ENCODE peak calls at places on chromosomes 16 and 17, in five cellular contexts. One of them, this sample, is unnamed.

GRCh38 chr16:87653234-87653633 is 50.9 kb downstream of the JPH3 start:
- DNase-seq in mucosa of gallbladder: no peak
- DNase-seq in effector memory CD8-positive, alpha-beta T cell: no peak
- DNase-seq in hypothalamus: no peak
- DNase-seq in sciatic nerve: no peak
- DNase-seq in this sample: no peak

GRCh38 chr16:50313596-50314483 is 47.5 kb downstream of the ADCY7 start:
- DNase-seq in effector memory CD8-positive, alpha-beta T cell: no peak
- DNase-seq in mucosa of gallbladder: peak
- DNase-seq in hypothalamus: peak
- DNase-seq in sciatic nerve: no peak
- DNase-seq in this sample: peak

GRCh38 chr16:30348113-30348512 is 7.0 kb downstream of the CD2BP2 start:
- DNase-seq in effector memory CD8-positive, alpha-beta T cell: no peak
- DNase-seq in hypothalamus: no peak
- DNase-seq in sciatic nerve: no peak
- DNase-seq in mucosa of gallbladder: no peak
- DNase-seq in this sample: no peak

GRCh38 chr17:40548982-40549680 is 16.1 kb downstream of the CCR7 start:
- DNase-seq in mucosa of gallbladder: peak
- DNase-seq in hypothalamus: no peak
- DNase-seq in effector memory CD8-positive, alpha-beta T cell: no peak
- DNase-seq in sciatic nerve: peak
- DNase-seq in this sample: peak

GRCh38 chr17:11598274-11599221 is at the start of gene DNAH9:
- DNase-seq in mucosa of gallbladder: peak
- DNase-seq in sciatic nerve: peak
- DNase-seq in effector memory CD8-positive, alpha-beta T cell: no peak
- DNase-seq in hypothalamus: peak
- DNase-seq in this sample: peak

GRCh38 chr17:68353121-68353521 is 61.8 kb downstream of the ARSG start:
- DNase-seq in effector memory CD8-positive, alpha-beta T cell: peak
- DNase-seq in hypothalamus: no peak
- DNase-seq in mucosa of gallbladder: no peak
- DNase-seq in sciatic nerve: no peak
- DNase-seq in this sample: no peak

GRCh38 chr16:88938933-88939813 is 37.8 kb downstream of the CBFA2T3 start:
- DNase-seq in sciatic nerve: no peak
- DNase-seq in effector memory CD8-positive, alpha-beta T cell: no peak
- DNase-seq in mucosa of gallbladder: no peak
- DNase-seq in hypothalamus: no peak
- DNase-seq in this sample: peak

GRCh38 chr16:30085820-30086219 is 5.9 kb downstream of the TBX6 start:
- DNase-seq in mucosa of gallbladder: no peak
- DNase-seq in hypothalamus: no peak
- DNase-seq in sciatic nerve: no peak
- DNase-seq in effector memory CD8-positive, alpha-beta T cell: no peak
- DNase-seq in this sample: no peak

GRCh38 chr17:27458524-27458908 is 2.3 kb downstream of the KSR1 start:
- DNase-seq in hypothalamus: no peak
- DNase-seq in effector memory CD8-positive, alpha-beta T cell: no peak
- DNase-seq in mucosa of gallbladder: no peak
- DNase-seq in sciatic nerve: no peak
- DNase-seq in this sample: no peak

GRCh38 chr17:49471089-49471683 is 23.9 kb upstream of the NGFR start:
- DNase-seq in effector memory CD8-positive, alpha-beta T cell: no peak
- DNase-seq in hypothalamus: peak
- DNase-seq in mucosa of gallbladder: no peak
- DNase-seq in sciatic nerve: no peak
- DNase-seq in this sample: no peak

GRCh38 chr16:54285414-54286066 is 1.0 kb downstream of the IRX3 start:
- DNase-seq in hypothalamus: peak
- DNase-seq in mucosa of gallbladder: no peak
- DNase-seq in effector memory CD8-positive, alpha-beta T cell: no peak
- DNase-seq in sciatic nerve: peak
- DNase-seq in this sample: no peak

GRCh38 chr17:55570360-55570759 is 59.1 kb upstream of the SMIM36 start:
- DNase-seq in sciatic nerve: no peak
- DNase-seq in hypothalamus: no peak
- DNase-seq in effector memory CD8-positive, alpha-beta T cell: no peak
- DNase-seq in mucosa of gallbladder: no peak
- DNase-seq in this sample: no peak

GRCh38 chr17:50428831-50429424 is 2.9 kb downstream of the ACSF2 start:
- DNase-seq in effector memory CD8-positive, alpha-beta T cell: no peak
- DNase-seq in sciatic nerve: no peak
- DNase-seq in mucosa of gallbladder: peak
- DNase-seq in hypothalamus: no peak
- DNase-seq in this sample: peak

GRCh38 chr16:31149332-31149731 is 534 bp downstream of the PRSS36 start:
- DNase-seq in effector memory CD8-positive, alpha-beta T cell: no peak
- DNase-seq in hypothalamus: no peak
- DNase-seq in mucosa of gallbladder: no peak
- DNase-seq in sciatic nerve: no peak
- DNase-seq in this sample: no peak

GRCh38 chr16:46926470-46927225 is 42.5 kb downstream of the GPT2 start:
- DNase-seq in hypothalamus: no peak
- DNase-seq in mucosa of gallbladder: no peak
- DNase-seq in sciatic nerve: no peak
- DNase-seq in effector memory CD8-positive, alpha-beta T cell: no peak
- DNase-seq in this sample: no peak

GRCh38 chr17:82316651-82317393 is 586 bp downstream of the CD7 start:
- DNase-seq in mucosa of gallbladder: no peak
- DNase-seq in effector memory CD8-positive, alpha-beta T cell: no peak
- DNase-seq in sciatic nerve: no peak
- DNase-seq in hypothalamus: no peak
- DNase-seq in this sample: no peak

GRCh38 chr17:3796110-3796821 is 4.7 kb downstream of the ITGAE start:
- DNase-seq in mucosa of gallbladder: peak
- DNase-seq in effector memory CD8-positive, alpha-beta T cell: peak
- DNase-seq in sciatic nerve: no peak
- DNase-seq in hypothalamus: no peak
- DNase-seq in this sample: no peak

GRCh38 chr17:27463235-27463677 is 7.0 kb downstream of the KSR1 start:
- DNase-seq in sciatic nerve: no peak
- DNase-seq in hypothalamus: no peak
- DNase-seq in mucosa of gallbladder: no peak
- DNase-seq in effector memory CD8-positive, alpha-beta T cell: no peak
- DNase-seq in this sample: peak

GRCh38 chr16:87845807-87846619 is 23.3 kb downstream of the SLC7A5 start:
- DNase-seq in hypothalamus: peak
- DNase-seq in mucosa of gallbladder: no peak
- DNase-seq in effector memory CD8-positive, alpha-beta T cell: no peak
- DNase-seq in sciatic nerve: no peak
- DNase-seq in this sample: no peak

GRCh38 chr17:66313995-66314659 is 11.7 kb downstream of the PRKCA start:
- DNase-seq in sciatic nerve: no peak
- DNase-seq in effector memory CD8-positive, alpha-beta T cell: no peak
- DNase-seq in hypothalamus: no peak
- DNase-seq in mucosa of gallbladder: no peak
- DNase-seq in this sample: no peak

This sample was measured in thyroid gland.